ENCODE peak calls at places on chromosomes 13 and 19, in eight cellular contexts. G is A549, L is sigmoid colon, R is tibial nerve, V is HCT116, Z is breast epithelium, I is esophagus muscularis mucosa, T is transverse colon. W is an unnamed sample.

GRCh38 chr19:5086232-5086631 is 117.3 kb downstream of the KDM4B start:
- DNase-seq in G (no peak), I (no peak), V (no peak), Z (no peak), R (no peak), L (no peak), T (no peak), W (no peak)

GRCh38 chr13:39676315-39676876 is 20.9 kb downstream of the COG6 start:
- DNase-seq in G (peak; percentile 41), Z (no peak), T (no peak), I (no peak), L (no peak), R (no peak), V (peak; percentile 40), W (no peak)

GRCh38 chr13:30172593-30173300 is 134.6 kb downstream of the KATNAL1 start:
- DNase-seq in I (no peak), T (no peak), G (no peak), R (no peak), Z (no peak), V (no peak), L (no peak), W (no peak)

GRCh38 chr19:4889034-4889825 is 13.5 kb downstream of the ARRDC5 start:
- DNase-seq in T (no peak), V (no peak), L (no peak), R (no peak), I (no peak), Z (peak; percentile 72), G (no peak), W (peak; percentile 68)

GRCh38 chr19:51321799-51322198 is 10.4 kb downstream of the IGLON5 start:
- DNase-seq in Z (no peak), R (no peak), L (no peak), I (no peak), V (no peak), T (no peak), G (no peak), W (no peak)

GRCh38 chr13:42876810-42877550 is 95.6 kb downstream of the FAM216B start:
- DNase-seq in Z (no peak), V (no peak), I (no peak), L (no peak), T (no peak), R (no peak), G (no peak), W (no peak)

GRCh38 chr19:5686647-5687359 is 3.3 kb upstream of the RPL36 start:
- DNase-seq in T (peak; percentile 100), R (peak; percentile 96), Z (peak; percentile 94), V (peak; percentile 90), L (peak; percentile 98), I (peak; percentile 100), G (peak; percentile 93), W (peak; percentile 95)

GRCh38 chr19:48878219-48879024 is 6.2 kb downstream of the PPP1R15A start:
- DNase-seq in V (no peak), T (no peak), G (peak; percentile 51), Z (no peak), I (no peak), L (no peak), R (no peak), W (no peak)

GRCh38 chr13:31168166-31168565 is 6.5 kb upstream of the HSPH1 start:
- DNase-seq in Z (no peak), R (no peak), I (no peak), L (no peak), T (no peak), G (no peak), V (no peak), W (no peak)

GRCh38 chr13:49625392-49626137 is 2.7 kb upstream of the ARL11 start:
- DNase-seq in G (peak; percentile 14), Z (no peak), R (peak; percentile 28), L (no peak), T (peak; percentile 75), V (no peak), I (no peak), W (peak; percentile 29)

GRCh38 chr13:34608326-34608725 is 333.7 kb upstream of the NBEA start:
- DNase-seq in I (peak; percentile 39), Z (no peak), L (no peak), V (no peak), G (no peak), R (no peak), T (no peak), W (no peak)

GRCh38 chr13:34611678-34612077 is 330.4 kb upstream of the NBEA start:
- DNase-seq in R (no peak), I (peak; percentile 42), Z (no peak), V (no peak), G (no peak), T (no peak), L (no peak), W (no peak)
- TF ChIP-seq POLR2A in R (no peak), I (no peak), Z (no peak), V (no peak), G (no peak), T (no peak), L (no peak), W (no peak)

DNA sequence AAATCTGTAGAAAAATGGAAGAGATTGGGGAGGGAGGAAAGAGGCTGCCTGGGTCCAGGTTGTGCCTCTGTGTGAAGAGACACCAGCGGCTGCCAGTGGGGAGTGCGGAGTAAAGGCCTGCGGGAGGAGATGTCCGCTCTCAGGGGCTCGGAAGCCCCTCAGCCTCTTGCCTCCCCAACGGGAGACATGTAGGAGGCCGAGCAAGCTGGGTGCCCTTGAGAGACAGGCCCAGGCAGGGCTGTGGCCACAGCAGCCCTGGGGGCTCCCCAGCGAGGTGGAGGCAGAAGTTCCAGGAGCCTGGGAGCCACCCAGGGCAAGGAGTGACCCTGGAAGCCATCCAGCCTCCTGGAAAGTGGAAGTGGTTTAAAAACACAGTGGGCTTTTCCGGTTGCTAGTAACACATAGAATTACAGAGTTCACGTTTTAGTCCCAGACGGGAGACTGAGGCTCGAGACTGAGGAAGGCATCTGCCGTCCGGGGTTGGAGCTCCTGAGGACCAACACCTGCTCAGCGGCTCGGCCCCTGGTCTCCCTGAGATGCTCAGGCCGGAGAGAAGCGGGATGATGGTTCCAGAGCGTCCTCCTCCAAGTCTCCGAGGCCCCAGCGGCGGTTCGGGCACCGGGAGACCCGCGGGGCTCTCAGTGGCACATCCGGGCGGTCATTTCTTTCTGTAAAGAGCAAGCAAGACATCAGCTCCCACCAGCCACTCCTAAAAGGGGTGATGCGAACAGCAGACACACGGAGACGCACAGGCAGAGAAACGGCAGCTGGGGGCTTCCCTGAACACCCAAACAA is 21.9 kb upstream of the MKNK2 start:
- DNase-seq in Z (no peak), R (no peak), L (no peak), V (no peak), G (no peak), T (no peak), I (no peak), W (no peak)
- TF ChIP-seq POLR2A in Z (no peak), R (no peak), L (no peak), V (no peak), G (no peak), T (no peak), I (no peak), W (no peak)

DNA sequence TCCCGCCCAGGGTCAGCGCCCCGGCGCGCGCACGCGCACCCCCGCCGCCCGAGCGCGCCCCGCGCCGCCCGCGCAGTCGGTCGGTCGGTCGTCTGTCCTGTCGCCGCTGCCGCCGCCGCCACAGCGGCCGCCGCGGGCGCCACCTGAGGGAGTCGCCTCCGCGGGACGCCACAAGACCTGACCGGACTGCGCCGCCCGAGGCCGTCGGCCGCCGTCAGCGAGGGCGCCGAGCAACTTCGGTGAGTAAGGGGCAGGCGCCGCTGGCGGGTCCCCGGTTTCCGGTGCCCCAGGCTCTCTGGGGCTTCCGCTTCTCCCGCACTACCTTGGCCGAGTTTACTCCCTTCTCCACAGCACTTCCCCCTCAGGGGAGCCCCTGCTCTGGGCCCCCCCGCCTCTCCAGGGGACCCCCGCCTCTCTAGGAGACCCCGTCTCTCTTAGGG is 19.6 kb upstream of the GATAD2A start:
- DNase-seq in T (no peak), V (no peak), R (no peak), I (no peak), Z (no peak), G (no peak), L (no peak), W (peak; percentile 47)
- TF ChIP-seq POLR2A in T (no peak), V (peak; percentile 49), R (peak; percentile 45), I (no peak), Z (no peak), G (peak; percentile 67), L (no peak), W (peak; percentile 78)

GRCh38 chr19:2148482-2149135 is 2.8 kb downstream of the AP3D1 start:
- DNase-seq in I (no peak), R (no peak), Z (no peak), V (no peak), T (no peak), L (no peak), G (no peak), W (no peak)
- TF ChIP-seq POLR2A in I (no peak), R (no peak), Z (no peak), V (no peak), T (no peak), L (no peak), G (no peak), W (no peak)

GRCh38 chr19:45730389-45731288 is at the start of gene FBXO46:
- DNase-seq in R (peak; percentile 94), Z (peak; percentile 97), V (peak; percentile 96), I (peak; percentile 99), L (peak; percentile 99), G (peak; percentile 99), T (peak; percentile 97), W (peak; percentile 79)
- TF ChIP-seq POLR2A in R (peak; percentile 73), Z (peak; percentile 87), V (no peak), I (peak; percentile 63), L (peak; percentile 86), G (peak; percentile 75), T (peak; percentile 93), W (peak; percentile 51)

GRCh38 chr13:89988206-89988605 is 1359.3 kb upstream of the MIR17HG start:
- DNase-seq in V (no peak), G (no peak), I (no peak), R (no peak), T (no peak), L (no peak), Z (no peak), W (no peak)
- TF ChIP-seq POLR2A in V (no peak), G (no peak), I (no peak), R (no peak), T (no peak), L (no peak), Z (no peak), W (no peak)

GRCh38 chr19:58399903-58400637 is 4.6 kb downstream of the RNF225 start:
- DNase-seq in T (no peak), Z (no peak), L (peak; percentile 59), V (no peak), G (no peak), R (no peak), I (no peak), W (no peak)

GRCh38 chr19:58400638-58400915 is 5.1 kb downstream of the RNF225 start:
- DNase-seq in T (no peak), G (no peak), Z (no peak), R (no peak), I (no peak), L (no peak), V (no peak), W (no peak)

GRCh38 chr19:58401825-58402433 is 6.5 kb downstream of the RNF225 start:
- DNase-seq in V (no peak), I (no peak), G (no peak), Z (no peak), L (peak; percentile 50), R (no peak), T (no peak), W (no peak)

GRCh38 chr19:58398545-58398944 is 3.1 kb downstream of the RNF225 start:
- DNase-seq in I (no peak), G (no peak), V (no peak), T (no peak), L (peak; percentile 46), Z (no peak), R (no peak), W (no peak)

GRCh38 chr19:58400916-58401824 is 5.7 kb downstream of the RNF225 start:
- DNase-seq in R (peak; percentile 100), Z (peak; percentile 100), G (peak; percentile 100), I (peak; percentile 100), L (peak; percentile 100), V (peak; percentile 99), T (peak; percentile 99), W (peak; percentile 100)
- TF ChIP-seq POLR2A in R (peak; percentile 69), Z (no peak), G (peak; percentile 95), I (no peak), L (no peak), V (peak; percentile 94), T (peak; percentile 82), W (peak; percentile 97)